ENCODE peak calls at places on chromosome 4, in nine cellular contexts. One of them, this sample, is unnamed.

GRCh38 chr4:144894525-144894924 is 203.5 kb downstream of the ANAPC10 start:
- DNase-seq in hepatic stellate cell: no peak
- DNase-seq in cardiac fibroblast: peak
- DNase-seq in fibroblast of the aortic adventitia: peak
- DNase-seq in Daoy: no peak
- DNase-seq in activated naive CD8-positive, alpha-beta T cell treated with anti-CD3 and anti-CD28 coated beads for 36 hours: no peak
- DNase-seq in HCT116: peak
- DNase-seq in tibial artery: peak
- DNase-seq in effector memory CD4-positive, alpha-beta T cell: no peak
- DNase-seq in this sample: peak

GRCh38 chr4:99490286-99490685 is 20.5 kb upstream of the C4orf17 start:
- DNase-seq in activated naive CD8-positive, alpha-beta T cell treated with anti-CD3 and anti-CD28 coated beads for 36 hours: no peak
- DNase-seq in Daoy: no peak
- DNase-seq in hepatic stellate cell: no peak
- DNase-seq in effector memory CD4-positive, alpha-beta T cell: no peak
- DNase-seq in cardiac fibroblast: no peak
- DNase-seq in HCT116: no peak
- DNase-seq in tibial artery: no peak
- DNase-seq in fibroblast of the aortic adventitia: no peak
- DNase-seq in this sample: no peak

GRCh38 chr4:51855751-51856150 is 12.8 kb downstream of the DCUN1D4 start:
- DNase-seq in cardiac fibroblast: no peak
- DNase-seq in activated naive CD8-positive, alpha-beta T cell treated with anti-CD3 and anti-CD28 coated beads for 36 hours: no peak
- DNase-seq in Daoy: no peak
- DNase-seq in effector memory CD4-positive, alpha-beta T cell: no peak
- DNase-seq in tibial artery: no peak
- DNase-seq in HCT116: no peak
- DNase-seq in hepatic stellate cell: no peak
- DNase-seq in fibroblast of the aortic adventitia: no peak
- DNase-seq in this sample: no peak

GRCh38 chr4:101348367-101348827 is 1.1 kb upstream of the PPP3CA start:
- DNase-seq in tibial artery: no peak
- DNase-seq in fibroblast of the aortic adventitia: no peak
- DNase-seq in HCT116: no peak
- DNase-seq in activated naive CD8-positive, alpha-beta T cell treated with anti-CD3 and anti-CD28 coated beads for 36 hours: no peak
- DNase-seq in hepatic stellate cell: peak
- DNase-seq in cardiac fibroblast: no peak
- DNase-seq in Daoy: no peak
- DNase-seq in effector memory CD4-positive, alpha-beta T cell: no peak
- DNase-seq in this sample: peak

GRCh38 chr4:167021545-167022155 is 212.6 kb downstream of the SPOCK3 start:
- DNase-seq in tibial artery: peak
- DNase-seq in cardiac fibroblast: peak
- DNase-seq in fibroblast of the aortic adventitia: peak
- DNase-seq in Daoy: peak
- DNase-seq in hepatic stellate cell: no peak
- DNase-seq in effector memory CD4-positive, alpha-beta T cell: no peak
- DNase-seq in activated naive CD8-positive, alpha-beta T cell treated with anti-CD3 and anti-CD28 coated beads for 36 hours: peak
- DNase-seq in HCT116: peak
- DNase-seq in this sample: peak

GRCh38 chr4:83686166-83686565 is 150.3 kb downstream of the GPAT3 start:
- DNase-seq in Daoy: peak
- DNase-seq in effector memory CD4-positive, alpha-beta T cell: no peak
- DNase-seq in hepatic stellate cell: no peak
- DNase-seq in activated naive CD8-positive, alpha-beta T cell treated with anti-CD3 and anti-CD28 coated beads for 36 hours: no peak
- DNase-seq in tibial artery: no peak
- DNase-seq in fibroblast of the aortic adventitia: no peak
- DNase-seq in cardiac fibroblast: no peak
- DNase-seq in HCT116: no peak
- DNase-seq in this sample: peak

GRCh38 chr4:23819041-23819511 is 70.8 kb downstream of the PPARGC1A start:
- DNase-seq in Daoy: no peak
- DNase-seq in cardiac fibroblast: peak
- DNase-seq in tibial artery: no peak
- DNase-seq in hepatic stellate cell: peak
- DNase-seq in fibroblast of the aortic adventitia: no peak
- DNase-seq in HCT116: no peak
- DNase-seq in activated naive CD8-positive, alpha-beta T cell treated with anti-CD3 and anti-CD28 coated beads for 36 hours: no peak
- DNase-seq in effector memory CD4-positive, alpha-beta T cell: no peak
- DNase-seq in this sample: no peak

GRCh38 chr4:98293089-98293887 is 32.1 kb downstream of the RAP1GDS1 start:
- DNase-seq in effector memory CD4-positive, alpha-beta T cell: no peak
- DNase-seq in hepatic stellate cell: no peak
- DNase-seq in activated naive CD8-positive, alpha-beta T cell treated with anti-CD3 and anti-CD28 coated beads for 36 hours: no peak
- DNase-seq in fibroblast of the aortic adventitia: peak
- DNase-seq in HCT116: no peak
- DNase-seq in tibial artery: no peak
- DNase-seq in Daoy: no peak
- DNase-seq in cardiac fibroblast: peak
- DNase-seq in this sample: no peak

GRCh38 chr4:138097912-138098600 is 144.1 kb downstream of the SLC7A11 start:
- DNase-seq in tibial artery: no peak
- DNase-seq in cardiac fibroblast: no peak
- DNase-seq in HCT116: no peak
- DNase-seq in fibroblast of the aortic adventitia: no peak
- DNase-seq in hepatic stellate cell: no peak
- DNase-seq in Daoy: no peak
- DNase-seq in activated naive CD8-positive, alpha-beta T cell treated with anti-CD3 and anti-CD28 coated beads for 36 hours: no peak
- DNase-seq in effector memory CD4-positive, alpha-beta T cell: no peak
- DNase-seq in this sample: no peak

GRCh38 chr4:180665994-180666818 is 1577.0 kb upstream of the TENM3 start:
- DNase-seq in activated naive CD8-positive, alpha-beta T cell treated with anti-CD3 and anti-CD28 coated beads for 36 hours: peak
- DNase-seq in cardiac fibroblast: peak
- DNase-seq in HCT116: peak
- DNase-seq in tibial artery: no peak
- DNase-seq in Daoy: peak
- DNase-seq in effector memory CD4-positive, alpha-beta T cell: no peak
- DNase-seq in hepatic stellate cell: peak
- DNase-seq in fibroblast of the aortic adventitia: peak
- DNase-seq in this sample: peak

GRCh38 chr4:151563194-151563593 is 154.2 kb downstream of the FHIP1A start:
- DNase-seq in tibial artery: no peak
- DNase-seq in effector memory CD4-positive, alpha-beta T cell: no peak
- DNase-seq in cardiac fibroblast: no peak
- DNase-seq in hepatic stellate cell: no peak
- DNase-seq in HCT116: no peak
- DNase-seq in activated naive CD8-positive, alpha-beta T cell treated with anti-CD3 and anti-CD28 coated beads for 36 hours: no peak
- DNase-seq in fibroblast of the aortic adventitia: no peak
- DNase-seq in Daoy: no peak
- DNase-seq in this sample: no peak

GRCh38 chr4:61204353-61204752 is 4.2 kb downstream of the ADGRL3 start:
- DNase-seq in cardiac fibroblast: peak
- DNase-seq in hepatic stellate cell: no peak
- DNase-seq in effector memory CD4-positive, alpha-beta T cell: no peak
- DNase-seq in tibial artery: no peak
- DNase-seq in fibroblast of the aortic adventitia: no peak
- DNase-seq in activated naive CD8-positive, alpha-beta T cell treated with anti-CD3 and anti-CD28 coated beads for 36 hours: no peak
- DNase-seq in Daoy: peak
- DNase-seq in HCT116: no peak
- DNase-seq in this sample: no peak

GRCh38 chr4:152229782-152230289 is 306.1 kb downstream of the FBXW7 start:
- DNase-seq in HCT116: no peak
- DNase-seq in effector memory CD4-positive, alpha-beta T cell: no peak
- DNase-seq in cardiac fibroblast: no peak
- DNase-seq in Daoy: peak
- DNase-seq in tibial artery: no peak
- DNase-seq in hepatic stellate cell: no peak
- DNase-seq in fibroblast of the aortic adventitia: no peak
- DNase-seq in activated naive CD8-positive, alpha-beta T cell treated with anti-CD3 and anti-CD28 coated beads for 36 hours: no peak
- DNase-seq in this sample: no peak

This sample was measured in GM23248.